ENCODE peak calls at places on chromosomes 13 and 19, in four cellular contexts. K, B, P and W are unnamed samples.

GRCh38 chr13:39306639-39307589 is 268.7 kb downstream of the NHLRC3 start:
- DNase-seq in K (no peak), B (no peak), P (no peak), W (no peak)

GRCh38 chr13:50375792-50376191 is 360.5 kb downstream of the KCNRG start:
- DNase-seq in K (no peak), B (peak; percentile 68), P (no peak), W (peak; percentile 63)

GRCh38 chr13:65971541-65971940 is 1258.6 kb downstream of the PCDH9 start:
- DNase-seq in K (peak; percentile 12), B (no peak), P (peak; percentile 34), W (no peak)

GRCh38 chr13:109616021-109616420 is 170.4 kb downstream of the IRS2 start:
- DNase-seq in K (no peak), B (no peak), P (no peak), W (no peak)

GRCh38 chr13:95494082-95494681 is 58.3 kb upstream of the CLDN10 start:
- DNase-seq in K (peak; percentile 44), B (peak; percentile 62), P (peak; percentile 66), W (peak; percentile 69)

GRCh38 chr13:39038569-39038898 is 278 bp downstream of the NHLRC3 start:
- DNase-seq in K (no peak), B (no peak), P (no peak), W (peak; percentile 47)

GRCh38 chr13:26377038-26377437 is 123.1 kb downstream of the CDK8 start:
- DNase-seq in K (peak; percentile 8), B (peak; percentile 3), P (peak; percentile 80), W (peak; percentile 32)

GRCh38 chr13:49225358-49226042 is 5.4 kb downstream of the MLNR start:
- DNase-seq in K (no peak), B (no peak), P (no peak), W (no peak)

GRCh38 chr13:44918323-44919102 is 70.8 kb downstream of the NUFIP1 start:
- DNase-seq in K (no peak), B (peak; percentile 97), P (peak; percentile 98), W (peak; percentile 99)

GRCh38 chr13:71613347-71613746 is 253.7 kb downstream of the DACH1 start:
- DNase-seq in K (no peak), B (no peak), P (no peak), W (no peak)

GRCh38 chr13:113146750-113147149 is 11.7 kb upstream of the PROZ start:
- DNase-seq in K (no peak), B (no peak), P (no peak), W (no peak)

GRCh38 chr19:4067396-4068057 is 828 bp upstream of the ZBTB7A start:
- DNase-seq in K (no peak), B (no peak), P (no peak), W (no peak)

GRCh38 chr19:5303208-5303607 is 37.4 kb downstream of the PTPRS start:
- DNase-seq in K (no peak), B (no peak), P (no peak), W (no peak)

GRCh38 chr13:94711561-94712286 is 621 bp downstream of the SOX21 start:
- DNase-seq in K (no peak), B (no peak), P (peak; percentile 59), W (peak; percentile 33)

GRCh38 chr13:25608181-25608580 is 236.4 kb downstream of the ATP8A2 start:
- DNase-seq in K (no peak), B (no peak), P (no peak), W (no peak)

GRCh38 chr19:19858751-19859150 is 6.9 kb upstream of the ZNF253 start:
- DNase-seq in K (no peak), B (no peak), P (no peak), W (no peak)

GRCh38 chr13:99085846-99086148 is 107.9 kb upstream of the DOCK9 start:
- DNase-seq in K (no peak), B (no peak), P (no peak), W (no peak)

GRCh38 chr19:43674630-43674982 is 4.6 kb upstream of the PLAUR start:
- DNase-seq in K (no peak), B (peak; percentile 49), P (no peak), W (peak; percentile 47)

GRCh38 chr13:104389722-104390121 is 1323.5 kb upstream of the SLC10A2 start:
- DNase-seq in K (no peak), B (no peak), P (no peak), W (peak; percentile 24)

GRCh38 chr13:38871275-38871674 is 119.4 kb downstream of the STOML3 start:
- DNase-seq in K (no peak), B (no peak), P (no peak), W (no peak)

GRCh38 chr13:79369226-79369625 is 36.8 kb downstream of the RBM26 start:
- DNase-seq in K (no peak), B (no peak), P (no peak), W (no peak)

GRCh38 chr13:79361299-79361698 is 44.8 kb downstream of the RBM26 start:
- DNase-seq in K (no peak), B (no peak), P (no peak), W (no peak)

GRCh38 chr13:79360064-79360463 is 46.0 kb downstream of the RBM26 start:
- DNase-seq in K (no peak), B (no peak), P (no peak), W (no peak)

DNA sequence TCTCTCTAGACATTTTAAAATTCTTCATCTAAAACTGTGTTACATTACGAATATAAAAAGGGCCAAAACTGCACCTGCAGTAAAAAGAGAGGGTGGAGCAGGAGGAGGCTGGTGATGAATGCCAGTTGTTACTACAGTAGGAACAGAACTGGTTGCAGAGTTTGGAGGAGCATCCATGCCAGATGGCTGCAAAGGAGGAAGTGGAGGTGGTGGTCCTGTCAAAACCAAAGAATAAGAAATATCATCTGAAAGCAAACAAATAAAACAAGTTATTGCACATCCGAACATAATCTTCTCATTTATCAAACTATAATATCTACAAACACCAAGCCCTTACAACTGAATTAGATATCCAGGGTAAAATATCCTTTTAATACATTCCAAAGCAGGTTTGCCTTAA is 40.1 kb downstream of the RBM26 start:
- DNase-seq in K (no peak), B (no peak), P (no peak), W (no peak)
- H4K8ac ChIP-seq in K (no peak overlapping the region), B (no peak overlapping the region), P (no peak overlapping the region), W (no peak overlapping the region)

GRCh38 chr13:93244141-93244917 is 17.7 kb downstream of the GPC6 start:
- DNase-seq in K (no peak), B (peak; percentile 67), P (no peak), W (peak; percentile 70)
- H3K4me2 ChIP-seq in K (no peak overlapping the region), B (peak overlapping the region; percentile 72), P (no peak overlapping the region), W (peak overlapping the region; percentile 93)

GRCh38 chr13:90834700-90835099 is 512.8 kb upstream of the MIR17HG start:
- DNase-seq in K (no peak), B (no peak), P (no peak), W (no peak)
- H3K4me1 ChIP-seq in K (no peaks in the 10 kb centered on the region), B (no peaks in the 10 kb centered on the region), P (no peaks in the 10 kb centered on the region), W (no peaks in the 10 kb centered on the region)

DNA sequence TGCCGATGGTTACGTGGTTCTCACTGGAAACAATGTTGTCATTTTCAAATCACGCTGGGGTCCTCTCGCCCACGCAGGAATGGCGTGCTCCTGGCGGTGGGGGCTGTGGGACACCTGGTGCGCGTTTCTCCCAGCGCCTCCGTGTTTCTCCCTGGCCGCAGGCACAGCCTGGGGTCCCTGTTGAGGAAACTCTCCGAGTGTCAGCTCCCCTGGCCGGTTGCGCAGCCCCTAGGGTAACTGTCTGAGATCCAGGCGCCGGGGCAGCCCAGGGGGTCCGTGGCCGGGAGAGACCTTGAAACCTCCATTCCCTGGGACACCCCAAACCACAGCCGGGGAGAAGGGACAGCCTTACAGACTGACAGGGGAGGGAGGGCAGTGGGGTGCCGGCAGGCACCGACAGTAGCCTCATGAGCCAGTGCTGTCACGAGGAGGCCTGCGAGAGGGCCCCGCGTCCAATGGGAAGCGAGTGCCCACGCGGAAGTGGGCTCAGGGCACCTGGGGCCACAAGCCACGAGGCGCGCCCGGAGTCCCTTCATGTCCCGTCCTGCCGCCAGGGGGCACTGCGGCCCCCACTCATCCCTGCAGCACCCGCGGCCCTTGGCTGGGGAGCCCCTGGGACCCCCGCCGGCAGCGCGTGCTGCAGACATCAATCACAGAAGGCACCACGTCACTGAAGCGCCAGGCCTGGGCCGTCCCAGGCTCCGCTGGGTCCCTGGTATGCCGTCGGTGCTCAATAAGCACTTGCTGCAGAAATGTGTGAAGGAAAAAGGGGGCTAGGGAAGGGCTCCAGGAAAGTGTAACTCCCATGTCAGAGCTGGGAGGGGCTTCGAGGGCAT is 9.5 kb downstream of the ADAMTSL5 start:
- DNase-seq in K (no peak), B (peak; percentile 32), P (peak; percentile 73), W (no peak)
- H4K8ac ChIP-seq in K (no peak overlapping the region), B (peak overlapping the region; percentile 19), P (no peak overlapping the region), W (peak overlapping the region; percentile 71)

DNA sequence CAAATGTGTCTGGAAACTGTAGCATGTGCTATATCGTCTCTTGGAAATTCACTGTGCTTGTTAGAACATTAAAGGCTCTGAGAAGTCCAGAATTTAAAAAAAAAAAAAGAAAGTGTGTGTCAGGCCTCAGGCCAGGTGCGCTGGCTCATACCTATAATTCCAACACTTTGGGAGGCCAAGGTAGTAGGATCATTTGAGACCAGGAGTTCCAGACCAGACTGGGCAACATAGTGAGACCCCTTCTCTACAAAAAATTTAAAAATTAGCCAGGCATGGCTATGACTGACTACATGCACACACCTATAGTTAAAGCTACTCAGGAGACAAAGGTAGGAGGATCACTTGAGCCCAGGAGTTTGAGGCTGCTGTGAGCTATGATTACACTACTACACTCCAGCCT is 4.9 kb downstream of the HNRNPUL1 start:
- DNase-seq in K (no peak), B (no peak), P (no peak), W (no peak)
- H3K4me2 ChIP-seq in K (no peak overlapping the region), B (no peak overlapping the region), P (no peak overlapping the region), W (no peak overlapping the region)

GRCh38 chr13:46906440-46906839 is 9.6 kb upstream of the HTR2A start:
- DNase-seq in K (no peak), B (no peak), P (no peak), W (no peak)
- H3K4me1 ChIP-seq in K (no peaks in the 10 kb centered on the region), B (peaks cover 2% of the 10 kb centered on the region), P (no peaks in the 10 kb centered on the region), W (peaks cover 1% of the 10 kb centered on the region)

GRCh38 chr19:49590971-49591730 is at the start of gene PRR12:
- DNase-seq in K (peak; percentile 73), B (peak; percentile 67), P (peak; percentile 85), W (peak; percentile 84)
- H4K8ac ChIP-seq in K (peak within 1 kb of the TSS; percentile 43), B (peak within 1 kb of the TSS; percentile 79), P (peak within 1 kb of the TSS; percentile 90), W (peak within 1 kb of the TSS; percentile 90)